ENCODE peak calls at places on chromosome 21, in eight cellular contexts. One of them, this sample, is unnamed. For H3K36me3 and H3K27me3, the result is how much of the 10 kb centered on the place peaks cover.

GRCh38 chr21:29669416-29669815 is 270.4 kb downstream of the GRIK1 start:
- DNase-seq in fibroblast of lung: no peak
- DNase-seq in CD8-positive, alpha-beta memory T cell: no peak
- DNase-seq in psoas muscle: no peak
- DNase-seq in stomach: no peak
- DNase-seq in tibial nerve: no peak
- DNase-seq in WERI-Rb-1: peak
- DNase-seq in uterus: no peak
- DNase-seq in this sample: no peak

GRCh38 chr21:23402929-23403520 is 2204.3 kb downstream of the MRPL39 start:
- DNase-seq in fibroblast of lung: no peak
- DNase-seq in uterus: no peak
- DNase-seq in tibial nerve: no peak
- DNase-seq in CD8-positive, alpha-beta memory T cell: no peak
- DNase-seq in WERI-Rb-1: no peak
- DNase-seq in stomach: no peak
- DNase-seq in psoas muscle: no peak
- DNase-seq in this sample: no peak

GRCh38 chr21:29175408-29176147 is 45.1 kb downstream of the MAP3K7CL start:
- DNase-seq in psoas muscle: no peak
- DNase-seq in tibial nerve: no peak
- DNase-seq in CD8-positive, alpha-beta memory T cell: no peak
- DNase-seq in fibroblast of lung: no peak
- DNase-seq in WERI-Rb-1: no peak
- DNase-seq in stomach: no peak
- DNase-seq in uterus: no peak
- DNase-seq in this sample: no peak

GRCh38 chr21:28240586-28240985 is 752.1 kb downstream of the LTN1 start:
- DNase-seq in WERI-Rb-1: no peak
- DNase-seq in CD8-positive, alpha-beta memory T cell: no peak
- DNase-seq in fibroblast of lung: peak
- DNase-seq in psoas muscle: no peak
- DNase-seq in stomach: no peak
- DNase-seq in uterus: no peak
- DNase-seq in tibial nerve: no peak
- DNase-seq in this sample: no peak

GRCh38 chr21:45460011-45460565 is 55.1 kb downstream of the COL18A1 start:
- DNase-seq in psoas muscle: peak
- DNase-seq in tibial nerve: no peak
- DNase-seq in fibroblast of lung: no peak
- DNase-seq in CD8-positive, alpha-beta memory T cell: no peak
- DNase-seq in WERI-Rb-1: no peak
- DNase-seq in stomach: no peak
- DNase-seq in uterus: no peak
- DNase-seq in this sample: peak

GRCh38 chr21:30207252-30207579 is 8.7 kb downstream of the CLDN8 start:
- DNase-seq in fibroblast of lung: no peak
- DNase-seq in WERI-Rb-1: no peak
- DNase-seq in CD8-positive, alpha-beta memory T cell: no peak
- DNase-seq in psoas muscle: no peak
- DNase-seq in stomach: no peak
- DNase-seq in tibial nerve: no peak
- DNase-seq in uterus: no peak
- DNase-seq in this sample: no peak

GRCh38 chr21:37804001-37804400 is 112.3 kb downstream of the KCNJ6 start:
- DNase-seq in CD8-positive, alpha-beta memory T cell: no peak
- DNase-seq in fibroblast of lung: no peak
- DNase-seq in stomach: no peak
- DNase-seq in tibial nerve: no peak
- DNase-seq in psoas muscle: no peak
- DNase-seq in uterus: no peak
- DNase-seq in WERI-Rb-1: no peak
- DNase-seq in this sample: no peak

GRCh38 chr21:29805110-29805509 is 134.7 kb downstream of the GRIK1 start:
- DNase-seq in psoas muscle: no peak
- DNase-seq in WERI-Rb-1: no peak
- DNase-seq in uterus: no peak
- DNase-seq in CD8-positive, alpha-beta memory T cell: no peak
- DNase-seq in fibroblast of lung: no peak
- DNase-seq in tibial nerve: no peak
- DNase-seq in stomach: no peak
- DNase-seq in this sample: no peak

GRCh38 chr21:21897275-21897883 is 899.2 kb downstream of the NCAM2 start:
- DNase-seq in uterus: no peak
- DNase-seq in CD8-positive, alpha-beta memory T cell: no peak
- DNase-seq in psoas muscle: no peak
- DNase-seq in fibroblast of lung: peak
- DNase-seq in WERI-Rb-1: no peak
- DNase-seq in tibial nerve: no peak
- DNase-seq in stomach: no peak
- DNase-seq in this sample: no peak

GRCh38 chr21:35940074-35940927 is 120.0 kb downstream of the SETD4 start:
- DNase-seq in fibroblast of lung: peak
- DNase-seq in stomach: peak
- DNase-seq in WERI-Rb-1: peak
- DNase-seq in psoas muscle: peak
- DNase-seq in CD8-positive, alpha-beta memory T cell: no peak
- DNase-seq in tibial nerve: peak
- DNase-seq in uterus: peak
- DNase-seq in this sample: no peak

GRCh38 chr21:43923391-43923790 is 58.4 kb downstream of the AGPAT3 start:
- DNase-seq in stomach: no peak
- DNase-seq in uterus: no peak
- DNase-seq in WERI-Rb-1: no peak
- DNase-seq in tibial nerve: no peak
- DNase-seq in psoas muscle: no peak
- DNase-seq in fibroblast of lung: no peak
- DNase-seq in CD8-positive, alpha-beta memory T cell: no peak
- DNase-seq in this sample: no peak

GRCh38 chr21:42865361-42866160 is 13.8 kb downstream of the WDR4 start:
- DNase-seq in CD8-positive, alpha-beta memory T cell: no peak
- DNase-seq in tibial nerve: no peak
- DNase-seq in fibroblast of lung: no peak
- DNase-seq in WERI-Rb-1: no peak
- DNase-seq in uterus: no peak
- DNase-seq in stomach: no peak
- DNase-seq in psoas muscle: no peak
- DNase-seq in this sample: no peak
- H3K36me3 ChIP-seq in CD8-positive, alpha-beta memory T cell: under half
- H3K36me3 ChIP-seq in tibial nerve: under half
- H3K36me3 ChIP-seq in fibroblast of lung: under half
- H3K36me3 ChIP-seq in WERI-Rb-1: half or more
- H3K36me3 ChIP-seq in uterus: under half
- H3K36me3 ChIP-seq in stomach: under half
- H3K36me3 ChIP-seq in psoas muscle: half or more
- H3K36me3 ChIP-seq in this sample: half or more

DNA sequence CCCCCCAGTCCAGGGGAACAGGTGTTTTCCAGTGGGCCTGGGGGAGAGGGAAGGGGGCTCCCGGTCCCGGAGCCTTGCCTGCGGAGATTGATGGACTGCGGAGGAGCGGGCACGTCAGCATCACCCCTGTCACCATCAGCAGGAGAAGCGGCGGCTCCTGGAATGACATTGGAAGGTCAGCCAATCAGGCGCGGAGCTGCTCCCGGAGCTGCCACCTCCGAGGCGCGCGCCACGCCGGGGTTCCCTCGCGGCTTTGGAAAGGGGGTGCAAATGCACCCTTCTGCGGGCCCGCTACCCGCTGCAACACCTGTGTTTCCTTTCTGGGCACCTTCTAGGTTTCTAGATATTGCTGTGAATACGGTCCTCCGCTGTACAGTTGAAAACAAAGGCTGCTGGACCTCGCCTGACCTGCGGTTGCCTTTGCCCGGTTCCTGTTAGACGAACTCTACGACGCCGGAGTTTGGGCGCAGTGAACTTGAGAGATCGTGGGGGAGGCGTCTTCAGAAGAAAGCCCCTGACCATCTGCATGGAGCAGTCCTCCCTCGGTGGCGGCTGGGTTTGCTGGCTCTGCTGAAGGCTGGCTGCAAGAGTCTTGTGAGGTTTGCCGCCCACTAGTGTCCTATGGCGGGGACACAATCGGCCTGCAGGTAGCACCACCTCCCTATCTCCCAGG is 5.3 kb downstream of the DSCAM start:
- DNase-seq in WERI-Rb-1: peak
- DNase-seq in psoas muscle: no peak
- DNase-seq in uterus: no peak
- DNase-seq in tibial nerve: peak
- DNase-seq in fibroblast of lung: peak
- DNase-seq in CD8-positive, alpha-beta memory T cell: no peak
- DNase-seq in stomach: peak
- DNase-seq in this sample: no peak
- H3K27me3 ChIP-seq in WERI-Rb-1: under half
- H3K27me3 ChIP-seq in psoas muscle: under half
- H3K27me3 ChIP-seq in uterus: under half
- H3K27me3 ChIP-seq in tibial nerve: under half
- H3K27me3 ChIP-seq in fibroblast of lung: under half
- H3K27me3 ChIP-seq in CD8-positive, alpha-beta memory T cell: under half
- H3K27me3 ChIP-seq in stomach: half or more
- H3K27me3 ChIP-seq in this sample: under half

GRCh38 chr21:39176312-39176711 is 6.9 kb downstream of the PSMG1 start:
- DNase-seq in psoas muscle: no peak
- DNase-seq in fibroblast of lung: peak
- DNase-seq in stomach: no peak
- DNase-seq in uterus: no peak
- DNase-seq in WERI-Rb-1: no peak
- DNase-seq in tibial nerve: no peak
- DNase-seq in CD8-positive, alpha-beta memory T cell: no peak
- DNase-seq in this sample: no peak

GRCh38 chr21:39180429-39181019 is 2.7 kb downstream of the PSMG1 start:
- DNase-seq in fibroblast of lung: no peak
- DNase-seq in CD8-positive, alpha-beta memory T cell: no peak
- DNase-seq in psoas muscle: no peak
- DNase-seq in uterus: no peak
- DNase-seq in WERI-Rb-1: no peak
- DNase-seq in stomach: no peak
- DNase-seq in tibial nerve: no peak
- DNase-seq in this sample: no peak

GRCh38 chr21:39175154-39175553 is 8.1 kb downstream of the PSMG1 start:
- DNase-seq in WERI-Rb-1: no peak
- DNase-seq in psoas muscle: no peak
- DNase-seq in fibroblast of lung: no peak
- DNase-seq in stomach: no peak
- DNase-seq in uterus: no peak
- DNase-seq in tibial nerve: no peak
- DNase-seq in CD8-positive, alpha-beta memory T cell: no peak
- DNase-seq in this sample: no peak

GRCh38 chr21:39173999-39174398 is 9.3 kb downstream of the PSMG1 start:
- DNase-seq in stomach: no peak
- DNase-seq in tibial nerve: no peak
- DNase-seq in WERI-Rb-1: no peak
- DNase-seq in uterus: no peak
- DNase-seq in CD8-positive, alpha-beta memory T cell: no peak
- DNase-seq in fibroblast of lung: no peak
- DNase-seq in psoas muscle: no peak
- DNase-seq in this sample: no peak

DNA sequence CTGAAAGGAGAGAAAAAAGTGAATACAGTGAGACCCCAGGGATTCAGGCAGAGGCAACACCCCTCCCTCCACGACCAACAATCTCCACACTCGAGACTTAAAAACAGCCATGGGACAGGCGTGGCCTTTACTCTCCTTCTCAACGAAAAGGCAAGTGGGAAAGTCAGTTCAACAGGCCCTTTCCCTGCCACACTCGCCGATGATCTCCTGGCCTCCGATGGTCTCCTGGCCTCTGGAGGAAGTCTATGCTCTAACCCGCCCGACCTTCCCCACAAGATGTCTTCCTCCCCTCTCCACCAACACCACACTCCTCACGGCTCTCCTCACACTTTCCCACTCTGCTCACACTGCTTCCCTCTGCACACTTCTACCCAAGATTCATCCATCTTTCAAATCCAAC is 7.6 kb downstream of the PSMG1 start:
- DNase-seq in WERI-Rb-1: no peak
- DNase-seq in stomach: no peak
- DNase-seq in fibroblast of lung: no peak
- DNase-seq in CD8-positive, alpha-beta memory T cell: no peak
- DNase-seq in uterus: no peak
- DNase-seq in tibial nerve: no peak
- DNase-seq in psoas muscle: no peak
- DNase-seq in this sample: no peak
- H3K36me3 ChIP-seq in WERI-Rb-1: half or more
- H3K36me3 ChIP-seq in stomach: under half
- H3K36me3 ChIP-seq in fibroblast of lung: under half
- H3K36me3 ChIP-seq in CD8-positive, alpha-beta memory T cell: under half
- H3K36me3 ChIP-seq in uterus: under half
- H3K36me3 ChIP-seq in tibial nerve: under half
- H3K36me3 ChIP-seq in psoas muscle: half or more
- H3K36me3 ChIP-seq in this sample: half or more

DNA sequence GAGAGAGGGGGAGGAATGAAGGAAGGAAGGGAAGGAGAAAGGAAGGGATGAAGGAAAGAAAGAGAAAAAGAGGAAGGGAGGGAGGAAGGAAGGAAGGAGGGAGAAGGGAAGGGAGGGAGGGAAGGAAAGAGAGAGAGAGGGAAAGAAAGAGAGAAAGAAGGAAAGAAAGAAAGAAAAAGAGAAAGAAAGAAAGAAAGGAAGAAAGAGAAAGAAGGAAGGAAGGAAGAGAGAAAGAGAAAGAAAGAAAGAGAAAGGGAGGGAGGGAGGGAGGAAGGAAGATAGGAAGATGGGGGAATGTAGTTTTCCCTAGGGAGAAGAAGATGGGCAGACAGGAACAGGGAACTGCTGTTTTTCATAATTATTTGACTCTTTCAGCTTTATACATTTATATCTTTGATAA is 115.1 kb upstream of the CXADR start:
- DNase-seq in tibial nerve: no peak
- DNase-seq in uterus: no peak
- DNase-seq in psoas muscle: no peak
- DNase-seq in fibroblast of lung: no peak
- DNase-seq in CD8-positive, alpha-beta memory T cell: no peak
- DNase-seq in WERI-Rb-1: no peak
- DNase-seq in stomach: no peak
- DNase-seq in this sample: no peak
- H3K27me3 ChIP-seq in tibial nerve: under half
- H3K27me3 ChIP-seq in uterus: under half
- H3K27me3 ChIP-seq in psoas muscle: under half
- H3K27me3 ChIP-seq in fibroblast of lung: under half
- H3K27me3 ChIP-seq in CD8-positive, alpha-beta memory T cell: under half
- H3K27me3 ChIP-seq in WERI-Rb-1: under half
- H3K27me3 ChIP-seq in stomach: under half
- H3K27me3 ChIP-seq in this sample: under half